ENCODE peak calls at places on chromosomes 5 and 9, in ten cellular contexts. Q, L, T, A, P, B, J, N, G and Z are unnamed samples.

GRCh38 chr5:151799407-151799806 is 27.7 kb downstream of the G3BP1 start:
- DNase-seq in Q (no peak), L (no peak), T (no peak), A (no peak), P (peak; percentile 28), B (no peak), J (no peak), N (no peak), G (no peak), Z (no peak)

GRCh38 chr5:131795879-131796792 is 681 bp downstream of the FNIP1 start:
- DNase-seq in Q (peak; percentile 81), L (peak; percentile 45), T (peak; percentile 80), A (no peak), P (peak; percentile 39), B (peak; percentile 32), J (peak; percentile 75), N (peak; percentile 84), G (peak; percentile 78), Z (peak; percentile 77)

GRCh38 chr9:93108301-93109041 is 12.5 kb downstream of the CARD19 start:
- DNase-seq in Q (peak; percentile 31), L (no peak), T (no peak), A (no peak), P (no peak), B (no peak), J (no peak), N (peak; percentile 48), G (no peak), Z (peak; percentile 47)

GRCh38 chr9:26658476-26658875 is 234.1 kb downstream of the CAAP1 start:
- DNase-seq in Q (no peak), L (no peak), T (no peak), A (no peak), P (no peak), B (no peak), J (no peak), N (no peak), G (no peak), Z (no peak)

GRCh38 chr9:437066-438015 is 222.7 kb downstream of the DOCK8 start:
- DNase-seq in Q (no peak), L (no peak), T (no peak), A (no peak), P (peak; percentile 92), B (no peak), J (no peak), N (no peak), G (no peak), Z (no peak)

GRCh38 chr5:958701-959571 is 49.7 kb upstream of the NKD2 start:
- DNase-seq in Q (no peak), L (no peak), T (no peak), A (peak; percentile 81), P (peak; percentile 70), B (no peak), J (peak; percentile 39), N (no peak), G (no peak), Z (no peak)

GRCh38 chr9:86909388-86909787 is 37.9 kb downstream of the GAS1 start:
- DNase-seq in Q (no peak), L (no peak), T (no peak), A (no peak), P (no peak), B (no peak), J (no peak), N (no peak), G (no peak), Z (no peak)

GRCh38 chr5:1111727-1112289 is at the start of gene SLC12A7:
- DNase-seq in Q (peak; percentile 87), L (peak; percentile 92), T (no peak), A (no peak), P (no peak), B (peak; percentile 73), J (peak; percentile 76), N (peak; percentile 86), G (peak; percentile 74), Z (peak; percentile 78)

GRCh38 chr9:4762108-4762888 is 21.3 kb upstream of the AK3 start:
- DNase-seq in Q (peak; percentile 86), L (peak; percentile 59), T (peak; percentile 76), A (no peak), P (peak; percentile 59), B (peak; percentile 74), J (peak; percentile 87), N (peak; percentile 92), G (peak; percentile 51), Z (peak; percentile 63)
- H3K4me1 ChIP-seq in Q (peaks cover 12% of the 10 kb centered on the region), L (peaks cover 3% of the 10 kb centered on the region), T (peaks cover 2% of the 10 kb centered on the region), A (peaks cover 17% of the 10 kb centered on the region), P (peaks cover 8% of the 10 kb centered on the region), B (peaks cover 9% of the 10 kb centered on the region), J (peaks cover 12% of the 10 kb centered on the region), N (no peaks in the 10 kb centered on the region), G (peaks cover 9% of the 10 kb centered on the region), Z (no peaks in the 10 kb centered on the region)

DNA sequence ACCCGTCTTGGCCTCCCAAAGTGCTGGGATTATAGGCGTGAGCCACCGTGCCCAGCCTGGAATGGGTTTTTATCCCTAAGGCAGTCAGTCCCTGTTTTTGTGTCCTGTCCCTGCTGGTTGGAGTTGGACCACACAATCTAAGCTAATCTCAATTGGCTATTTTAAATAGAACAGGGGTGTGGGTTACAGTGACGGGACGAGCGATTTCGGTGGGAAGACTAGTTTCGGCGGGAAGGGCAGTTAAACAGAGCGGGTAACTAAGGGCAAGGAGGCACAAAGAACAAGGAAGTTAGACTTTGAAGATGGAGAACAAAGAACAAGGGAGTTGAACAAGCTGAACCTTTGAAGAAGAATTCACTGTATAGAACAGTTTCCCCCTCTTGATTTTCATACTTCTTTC is 1.4 kb downstream of the GTF3C5 start:
- DNase-seq in Q (no peak), L (no peak), T (no peak), A (no peak), P (no peak), B (no peak), J (no peak), N (no peak), G (no peak), Z (no peak)
- H3K4me3 ChIP-seq in Q (no peak overlapping the region), L (peak overlapping the region; percentile 76), T (peak overlapping the region; percentile 97), A (no peak overlapping the region), P (no peak overlapping the region), B (peak overlapping the region; percentile 83), J (no peak overlapping the region), N (peak overlapping the region; percentile 95), G (peak overlapping the region; percentile 86), Z (peak overlapping the region; percentile 98)

GRCh38 chr9:7597716-7598115 is 201.9 kb downstream of the DMAC1 start:
- DNase-seq in Q (no peak), L (no peak), T (no peak), A (no peak), P (no peak), B (no peak), J (no peak), N (no peak), G (no peak), Z (no peak)

GRCh38 chr9:7591501-7591900 is 208.1 kb downstream of the DMAC1 start:
- DNase-seq in Q (no peak), L (no peak), T (no peak), A (no peak), P (no peak), B (no peak), J (no peak), N (no peak), G (no peak), Z (no peak)

DNA sequence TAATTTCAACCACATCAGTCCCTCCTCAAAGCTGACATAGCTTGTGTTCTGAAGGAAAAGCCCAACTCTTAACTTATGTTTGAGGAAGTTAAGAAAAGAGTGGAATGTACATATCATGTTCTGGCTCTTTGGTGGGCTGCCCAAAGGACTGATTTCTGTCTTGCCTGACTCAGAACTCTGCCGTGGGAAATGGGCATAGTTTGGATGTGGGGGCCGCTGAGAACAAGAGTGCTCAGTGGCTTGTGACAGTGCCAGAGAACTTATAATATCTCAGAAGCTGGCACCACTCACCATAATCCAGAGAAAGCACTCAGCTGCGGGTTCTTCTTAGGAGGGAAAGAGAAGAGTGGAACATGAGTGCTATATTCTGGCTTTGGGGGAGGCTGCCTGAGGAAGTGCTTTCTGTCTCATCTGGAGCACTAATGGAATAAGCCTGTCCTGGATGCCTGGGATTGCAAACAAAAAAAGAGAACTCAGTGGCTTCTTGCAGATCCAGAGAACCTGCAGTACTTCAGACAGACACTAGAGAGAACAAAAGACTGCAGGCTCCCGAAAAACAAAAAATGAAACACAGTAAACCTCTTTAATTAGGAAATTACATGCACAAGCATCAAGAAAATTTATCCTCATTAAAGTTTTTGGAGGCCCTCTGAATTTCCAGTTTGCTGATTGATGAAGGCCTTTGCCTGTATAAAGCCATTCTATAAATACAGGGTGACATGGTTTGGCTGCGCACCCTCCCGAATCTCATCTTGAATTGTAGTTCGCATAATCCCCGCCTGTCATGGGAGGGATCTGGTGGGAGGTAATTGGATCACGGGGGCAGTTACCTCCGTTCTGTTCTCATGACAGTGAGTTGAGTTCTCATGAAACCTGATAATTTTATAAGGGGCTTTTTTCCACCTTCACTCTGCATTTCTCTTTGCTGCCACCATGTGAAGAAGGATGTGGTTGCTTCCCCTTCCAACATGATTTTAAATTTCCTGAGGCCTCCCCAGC is 207.0 kb downstream of the DMAC1 start:
- DNase-seq in Q (no peak), L (no peak), T (no peak), A (no peak), P (no peak), B (peak; percentile 5), J (no peak), N (peak; percentile 51), G (no peak), Z (no peak)
- TF ChIP-seq CTCF in Q (no peak), L (no peak), T (no peak), A (no peak), P (no peak), B (peak; percentile 28), J (no peak), N (peak; percentile 79), G (no peak), Z (no peak)

GRCh38 chr9:129177791-129178578 is at the start of gene IER5L:
- DNase-seq in Q (peak; percentile 97), L (peak; percentile 98), T (peak; percentile 96), A (no peak), P (peak; percentile 79), B (peak; percentile 97), J (peak; percentile 95), N (peak; percentile 98), G (peak; percentile 94), Z (peak; percentile 98)

GRCh38 chr9:129178983-129179382 is 922 bp upstream of the IER5L start:
- DNase-seq in Q (no peak), L (peak; percentile 68), T (no peak), A (no peak), P (no peak), B (no peak), J (peak; percentile 24), N (peak; percentile 96), G (no peak), Z (no peak)

GRCh38 chr9:129177443-129177790 is 644 bp downstream of the IER5L start:
- DNase-seq in Q (no peak), L (no peak), T (no peak), A (no peak), P (no peak), B (peak; percentile 63), J (no peak), N (no peak), G (no peak), Z (no peak)

GRCh38 chr9:129176786-129177442 is 1.1 kb downstream of the IER5L start:
- DNase-seq in Q (peak; percentile 74), L (peak; percentile 30), T (peak; percentile 58), A (no peak), P (peak; percentile 37), B (peak; percentile 33), J (peak; percentile 38), N (peak; percentile 82), G (peak; percentile 55), Z (peak; percentile 58)

DNA sequence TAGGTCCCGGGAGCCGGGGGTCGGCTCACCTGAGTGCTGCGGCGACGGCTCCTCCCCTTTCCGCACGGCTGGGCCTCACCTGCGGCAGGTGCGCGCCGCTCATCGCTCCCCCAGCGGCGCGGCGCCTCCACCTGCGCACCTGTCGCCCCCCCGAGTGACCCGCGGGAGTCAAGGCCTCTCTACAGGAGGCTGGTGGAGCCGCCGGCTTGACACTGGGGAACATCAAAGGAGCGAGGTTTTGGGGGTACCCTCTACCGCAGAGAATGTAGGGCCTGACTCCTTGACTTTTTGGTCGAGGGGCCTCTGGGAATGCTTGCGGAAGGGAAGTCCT is 483 bp upstream of the IER5L start:
- DNase-seq in Q (no peak), L (no peak), T (no peak), A (no peak), P (no peak), B (no peak), J (no peak), N (no peak), G (no peak), Z (no peak)
- H3K4me1 ChIP-seq in Q (peaks cover 41% of the 10 kb centered on the region), L (peaks cover 13% of the 10 kb centered on the region), T (peaks cover 2% of the 10 kb centered on the region), A (peaks cover 26% of the 10 kb centered on the region), P (peaks cover 20% of the 10 kb centered on the region), B (peaks cover 22% of the 10 kb centered on the region), J (peaks cover 39% of the 10 kb centered on the region), N (peaks cover 18% of the 10 kb centered on the region), G (peaks cover 11% of the 10 kb centered on the region), Z (peaks cover 29% of the 10 kb centered on the region)